ENCODE peak calls at places on chromosome 10, in ten cellular contexts. E is A549; V is CD8-positive, alpha-beta T cell; S is esophagus squamous epithelium; C is stomach; Y is GM23248; I is CD4-positive, alpha-beta memory T cell; Q is neuronal stem cell; B is lung; X is psoas muscle. F is an unnamed sample. For H3K9me3, the result is how much of the 10 kb centered on the place peaks cover.

GRCh38 chr10:97873569-97873968 is 23.9 kb downstream of the GOLGA7B start:
- DNase-seq in E (no peak), V (no peak), S (no peak), C (no peak), Y (peak), I (no peak), Q (no peak), B (no peak), X (no peak), F (no peak)

GRCh38 chr10:95550073-95550672 is 11.0 kb downstream of the SORBS1 start:
- DNase-seq in E (no peak), V (no peak), S (no peak), C (peak), Y (no peak), I (no peak), Q (no peak), B (no peak), X (no peak), F (no peak)

GRCh38 chr10:59285848-59286247 is 76.5 kb downstream of the FAM13C start:
- DNase-seq in E (no peak), V (no peak), S (no peak), C (no peak), Y (no peak), I (no peak), Q (no peak), B (no peak), X (no peak), F (no peak)

GRCh38 chr10:68598978-68599753 is 39.0 kb downstream of the TET1 start:
- DNase-seq in E (no peak), V (no peak), S (no peak), C (peak), Y (peak), I (no peak), Q (no peak), B (no peak), X (peak), F (no peak)

GRCh38 chr10:110546077-110546476 is 21.4 kb upstream of the SMC3 start:
- DNase-seq in E (no peak), V (no peak), S (no peak), C (no peak), Y (no peak), I (no peak), Q (no peak), B (no peak), X (no peak), F (no peak)

GRCh38 chr10:73940634-73941221 is 29.8 kb downstream of the PLAU start:
- DNase-seq in E (peak), V (peak), S (no peak), C (peak), Y (peak), I (peak), Q (peak), B (peak), X (peak), F (peak)

GRCh38 chr10:13587367-13587766 is 602 bp downstream of the PRPF18 start:
- DNase-seq in E (no peak), V (no peak), S (no peak), C (no peak), Y (peak), I (peak), Q (no peak), B (no peak), X (no peak), F (no peak)

GRCh38 chr10:12041766-12042408 is 722 bp downstream of the UPF2 start:
- DNase-seq in E (peak), V (peak), S (no peak), C (no peak), Y (peak), I (peak), Q (no peak), B (no peak), X (no peak), F (no peak)

GRCh38 chr10:30472414-30473155 is 38.6 kb downstream of the MAP3K8 start:
- DNase-seq in E (no peak), V (no peak), S (no peak), C (no peak), Y (no peak), I (no peak), Q (no peak), B (no peak), X (no peak), F (no peak)

GRCh38 chr10:122658356-122659049 is 41.1 kb downstream of the C10orf120 start:
- DNase-seq in E (no peak), V (no peak), S (no peak), C (no peak), Y (no peak), I (no peak), Q (no peak), B (no peak), X (no peak), F (no peak)

GRCh38 chr10:96673318-96674099 is 46.8 kb downstream of the PIK3AP1 start:
- DNase-seq in E (no peak), V (no peak), S (peak), C (no peak), Y (no peak), I (no peak), Q (no peak), B (peak), X (no peak), F (no peak)

GRCh38 chr10:28139138-28139537 is 140.3 kb upstream of the ODAD2 start:
- DNase-seq in E (no peak), V (no peak), S (no peak), C (no peak), Y (peak), I (no peak), Q (no peak), B (peak), X (no peak), F (no peak)

GRCh38 chr10:121080324-121080807 is 229.2 kb downstream of the WDR11 start:
- DNase-seq in E (no peak), V (no peak), S (no peak), C (no peak), Y (no peak), I (no peak), Q (no peak), B (no peak), X (peak), F (no peak)

GRCh38 chr10:22742678-22743077 is 28.3 kb upstream of the PIP4K2A start:
- DNase-seq in E (no peak), V (no peak), S (no peak), C (no peak), Y (no peak), I (no peak), Q (no peak), B (no peak), X (no peak), F (no peak)

GRCh38 chr10:28410420-28411135 is 107.7 kb upstream of the MPP7 start:
- DNase-seq in E (peak), V (no peak), S (no peak), C (no peak), Y (no peak), I (no peak), Q (no peak), B (no peak), X (no peak), F (no peak)

GRCh38 chr10:84924131-84924530 is 595.7 kb downstream of the CCSER2 start:
- DNase-seq in E (no peak), V (no peak), S (no peak), C (no peak), Y (no peak), I (no peak), Q (no peak), B (no peak), X (no peak), F (no peak)

GRCh38 chr10:21158301-21158700 is 261.2 kb upstream of the NEBL start:
- DNase-seq in E (no peak), V (no peak), S (no peak), C (no peak), Y (no peak), I (no peak), Q (no peak), B (no peak), X (no peak), F (no peak)

GRCh38 chr10:82826132-82826531 is 951.1 kb downstream of the NRG3 start:
- DNase-seq in E (no peak), V (no peak), S (no peak), C (no peak), Y (peak), I (no peak), Q (no peak), B (no peak), X (no peak), F (no peak)

GRCh38 chr10:80486151-80486692 is 32.1 kb downstream of the TSPAN14 start:
- DNase-seq in E (no peak), V (no peak), S (no peak), C (peak), Y (no peak), I (peak), Q (no peak), B (no peak), X (no peak), F (no peak)

GRCh38 chr10:71512213-71512745 is 115.6 kb downstream of the CDH23 start:
- DNase-seq in E (no peak), V (no peak), S (no peak), C (no peak), Y (no peak), I (no peak), Q (no peak), B (no peak), X (no peak), F (no peak)

GRCh38 chr10:69248117-69248730 is 28.1 kb downstream of the HKDC1 start:
- DNase-seq in E (no peak), V (no peak), S (no peak), C (no peak), Y (no peak), I (no peak), Q (no peak), B (no peak), X (no peak), F (no peak)

GRCh38 chr10:24674892-24675632 is 48.6 kb downstream of the ARHGAP21 start:
- DNase-seq in E (no peak), V (no peak), S (no peak), C (no peak), Y (no peak), I (no peak), Q (no peak), B (no peak), X (no peak), F (no peak)

GRCh38 chr10:11104772-11105675 is 87.4 kb downstream of the CELF2 start:
- DNase-seq in E (no peak), V (no peak), S (no peak), C (no peak), Y (no peak), I (peak), Q (no peak), B (no peak), X (no peak), F (no peak)

GRCh38 chr10:102120142-102120986 is at the start of gene LDB1:
- DNase-seq in E (peak), V (peak), S (no peak), C (peak), Y (peak), I (peak), Q (peak), B (peak), X (peak), F (peak)

GRCh38 chr10:8056891-8057331 is 2.4 kb downstream of the GATA3 start:
- DNase-seq in E (no peak), V (peak), S (no peak), C (no peak), Y (no peak), I (peak), Q (peak), B (no peak), X (peak), F (no peak)

GRCh38 chr10:24618401-24618800 is 105.3 kb downstream of the ARHGAP21 start:
- DNase-seq in E (no peak), V (no peak), S (no peak), C (no peak), Y (no peak), I (no peak), Q (no peak), B (no peak), X (no peak), F (no peak)

GRCh38 chr10:110757563-110757962 is 113.4 kb downstream of the RBM20 start:
- DNase-seq in E (no peak), V (no peak), S (no peak), C (no peak), Y (no peak), I (no peak), Q (no peak), B (no peak), X (no peak), F (no peak)

GRCh38 chr10:125389648-125390047 is 229.3 kb upstream of the CTBP2 start:
- DNase-seq in E (no peak), V (no peak), S (no peak), C (no peak), Y (no peak), I (no peak), Q (no peak), B (no peak), X (no peak), F (no peak)

GRCh38 chr10:96306516-96306915 is 2.3 kb downstream of the DNTT start:
- DNase-seq in E (no peak), V (no peak), S (no peak), C (no peak), Y (no peak), I (no peak), Q (no peak), B (no peak), X (peak), F (no peak)

GRCh38 chr10:45373003-45373782 is 823 bp upstream of the ALOX5 start:
- DNase-seq in E (no peak), V (no peak), S (no peak), C (no peak), Y (no peak), I (peak), Q (no peak), B (no peak), X (no peak), F (peak)

GRCh38 chr10:25811141-25811685 is 122.8 kb upstream of the MYO3A start:
- DNase-seq in E (no peak), V (no peak), S (no peak), C (no peak), Y (no peak), I (no peak), Q (no peak), B (no peak), X (no peak), F (no peak)

GRCh38 chr10:69994262-69994661 is 58.4 kb upstream of the MACROH2A2 start:
- DNase-seq in E (peak), V (no peak), S (no peak), C (no peak), Y (peak), I (peak), Q (no peak), B (peak), X (no peak), F (no peak)

GRCh38 chr10:100637785-100638184 is 102.0 kb downstream of the HIF1AN start:
- DNase-seq in E (peak), V (no peak), S (no peak), C (no peak), Y (peak), I (no peak), Q (peak), B (no peak), X (no peak), F (no peak)

GRCh38 chr10:114856544-114857287 is 35.1 kb downstream of the FHIP2A start:
- DNase-seq in E (no peak), V (no peak), S (no peak), C (no peak), Y (peak), I (peak), Q (no peak), B (no peak), X (no peak), F (no peak)

GRCh38 chr10:125606406-125606805 is 76.6 kb downstream of the TEX36 start:
- DNase-seq in E (no peak), V (no peak), S (no peak), C (no peak), Y (no peak), I (no peak), Q (no peak), B (no peak), X (no peak), F (no peak)

GRCh38 chr10:120832106-120832505 is 19.1 kb upstream of the WDR11 start:
- DNase-seq in E (no peak), V (no peak), S (no peak), C (no peak), Y (no peak), I (no peak), Q (no peak), B (no peak), X (no peak), F (no peak)

GRCh38 chr10:27446091-27446918 is 57.8 kb upstream of the RAB18 start:
- DNase-seq in E (peak), V (no peak), S (no peak), C (no peak), Y (peak), I (peak), Q (no peak), B (no peak), X (no peak), F (no peak)

GRCh38 chr10:110356628-110357245 is 52.0 kb upstream of the SMNDC1 start:
- DNase-seq in E (no peak), V (peak), S (peak), C (peak), Y (no peak), I (peak), Q (no peak), B (no peak), X (no peak), F (peak)

GRCh38 chr10:11017575-11018425 is at the start of gene CELF2:
- DNase-seq in E (no peak), V (peak), S (no peak), C (peak), Y (peak), I (peak), Q (peak), B (peak), X (peak), F (peak)

GRCh38 chr10:123911866-123912265 is 20.3 kb upstream of the CPXM2 start:
- DNase-seq in E (no peak), V (no peak), S (no peak), C (no peak), Y (no peak), I (no peak), Q (no peak), B (no peak), X (no peak), F (no peak)
- H3K9me3 ChIP-seq in E (under half), V (under half), S (under half), C (under half), Y (under half), I (under half), Q (under half), B (under half), X (under half), F (under half)

GRCh38 chr10:131656009-131656408 is 244.8 kb upstream of the PPP2R2D start:
- DNase-seq in E (no peak), V (no peak), S (no peak), C (peak), Y (no peak), I (no peak), Q (no peak), B (no peak), X (no peak), F (no peak)
- H3K9me3 ChIP-seq in E (under half), V (under half), S (under half), C (under half), Y (under half), I (under half), Q (under half), B (under half), X (under half), F (under half)

DNA sequence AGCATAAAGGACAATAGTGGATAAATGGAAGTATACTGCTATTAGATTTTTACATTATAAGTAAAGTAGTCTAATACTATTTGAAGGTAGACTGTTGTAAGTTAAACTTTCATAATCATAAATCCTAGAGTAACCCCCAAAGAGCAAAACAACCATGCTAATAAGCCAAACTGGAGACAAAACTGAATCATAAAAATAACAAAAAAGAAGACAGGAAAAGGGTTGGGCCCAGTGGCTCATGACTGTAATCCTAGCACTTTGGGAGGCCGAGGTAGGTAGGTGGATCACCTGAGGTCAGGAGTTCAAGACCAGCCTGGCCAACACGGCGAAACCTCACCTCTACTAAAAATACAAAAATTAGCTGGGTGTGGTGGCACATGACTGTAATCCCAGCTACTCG is 9.7 kb downstream of the CACUL1 start:
- DNase-seq in E (no peak), V (no peak), S (no peak), C (no peak), Y (no peak), I (no peak), Q (no peak), B (no peak), X (no peak), F (no peak)
- H3K9me3 ChIP-seq in E (under half), V (under half), S (under half), C (under half), Y (under half), I (under half), Q (under half), B (under half), X (under half), F (under half)

DNA sequence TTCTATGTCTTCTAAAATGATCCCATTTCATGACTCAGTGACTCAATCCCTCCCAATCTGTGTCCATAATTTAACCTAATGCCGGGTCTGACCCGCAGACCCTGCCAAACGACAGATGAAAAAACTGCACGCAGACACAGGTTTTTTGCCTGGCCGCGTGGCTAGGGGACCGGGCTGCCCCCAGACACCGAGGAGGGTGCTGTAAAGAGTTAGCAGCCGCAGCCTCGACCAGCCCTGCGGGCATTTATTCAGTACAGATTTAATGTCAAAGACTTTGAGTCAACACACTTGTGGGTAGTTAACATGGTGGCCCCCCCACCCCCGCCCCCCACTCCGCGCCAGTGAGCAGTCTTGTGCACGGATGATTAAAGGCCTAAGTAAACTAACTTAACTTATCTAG is 1324.7 kb downstream of the GATA3 start:
- DNase-seq in E (no peak), V (no peak), S (no peak), C (no peak), Y (no peak), I (no peak), Q (no peak), B (no peak), X (no peak), F (no peak)
- H3K9me3 ChIP-seq in E (under half), V (under half), S (under half), C (under half), Y (under half), I (under half), Q (under half), B (under half), X (under half), F (under half)

DNA sequence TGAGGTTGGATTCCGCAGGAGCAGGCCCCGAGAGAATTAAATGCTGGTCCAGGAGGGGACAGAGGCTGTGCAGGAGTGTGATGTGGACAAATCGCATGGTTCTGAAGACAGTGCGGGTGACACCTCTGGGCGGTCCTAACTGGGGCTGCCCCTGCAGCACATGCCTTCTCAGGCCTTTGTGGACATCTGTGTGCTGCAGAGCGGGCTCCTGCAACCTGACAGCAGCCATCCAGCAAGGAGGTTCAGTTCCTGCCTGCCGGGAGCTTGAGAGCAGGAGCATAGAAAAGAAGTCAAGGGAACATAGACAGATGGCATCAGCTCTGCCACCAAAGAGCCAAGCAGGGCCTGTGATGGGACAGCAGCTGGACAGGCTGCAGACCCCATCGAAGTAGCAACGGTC is 135.9 kb upstream of the PPP2R2D start:
- DNase-seq in E (no peak), V (no peak), S (no peak), C (no peak), Y (no peak), I (no peak), Q (no peak), B (no peak), X (no peak), F (no peak)
- H3K9me3 ChIP-seq in E (under half), V (under half), S (under half), C (under half), Y (under half), I (under half), Q (under half), B (under half), X (under half), F (under half)

GRCh38 chr10:113313048-113313611 is 239.7 kb upstream of the HABP2 start:
- DNase-seq in E (no peak), V (no peak), S (no peak), C (no peak), Y (no peak), I (no peak), Q (no peak), B (no peak), X (no peak), F (no peak)
- H3K9me3 ChIP-seq in E (under half), V (under half), S (under half), C (under half), Y (under half), I (under half), Q (under half), B (under half), X (under half), F (under half)

F was measured in T-helper 17 cell.